ENCODE peak calls at places on chromosome 6, in ten cellular contexts. H is Calu3, L is breast epithelium, V is GM06990, D is HFF-Myc, A is HFFc6, Q is heart left ventricle, S is SK-N-SH, I is MCF 10A, Z is psoas muscle. R is an unnamed sample.

GRCh38 chr6:24492475-24492874 is 2.3 kb upstream of the ALDH5A1 start:
- DNase-seq in L (no peak), Z (no peak), I (no peak), S (no peak), Q (no peak), A (peak), H (peak), D (no peak), V (no peak), R (no peak)

GRCh38 chr6:142942238-142942637 is 2.7 kb downstream of the HIVEP2 start:
- DNase-seq in Q (no peak), A (no peak), Z (no peak), V (no peak), S (no peak), L (no peak), I (no peak), H (no peak), D (no peak), R (no peak)

GRCh38 chr6:34182751-34183531 is 37.1 kb upstream of the GRM4 start:
- DNase-seq in H (no peak), V (peak), S (no peak), A (no peak), I (no peak), L (no peak), Z (no peak), Q (no peak), D (no peak), R (peak)

GRCh38 chr6:14146459-14147096 is 29.0 kb downstream of the CD83 start:
- DNase-seq in D (no peak), S (no peak), V (no peak), L (no peak), H (no peak), I (no peak), A (no peak), Q (no peak), Z (no peak), R (no peak)

GRCh38 chr6:157557541-157557940 is 176.6 kb downstream of the ZDHHC14 start:
- DNase-seq in H (no peak), I (no peak), V (peak), D (no peak), L (no peak), A (no peak), S (no peak), Z (no peak), Q (no peak), R (peak)

GRCh38 chr6:106510090-106510970 is 119.0 kb downstream of the RTN4IP1 start:
- DNase-seq in Q (peak), L (peak), S (peak), Z (peak), V (peak), A (no peak), I (peak), D (no peak), H (peak), R (peak)

GRCh38 chr6:3561745-3562144 is 104.9 kb upstream of the SLC22A23 start:
- DNase-seq in H (no peak), V (no peak), A (no peak), S (no peak), D (no peak), L (no peak), Q (no peak), I (no peak), Z (no peak), R (no peak)

GRCh38 chr6:169266746-169267629 is 13.3 kb upstream of the THBS2 start:
- DNase-seq in D (no peak), A (peak), Q (no peak), H (no peak), L (no peak), V (no peak), Z (no peak), S (no peak), I (no peak), R (no peak)

GRCh38 chr6:138297761-138298298 is 79.5 kb upstream of the PBOV1 start:
- DNase-seq in D (no peak), H (no peak), Q (no peak), L (no peak), V (no peak), S (no peak), Z (no peak), I (peak), A (peak), R (no peak)

GRCh38 chr6:42101186-42101657 is 41.2 kb downstream of the C6orf132 start:
- DNase-seq in I (peak), D (no peak), V (no peak), Z (no peak), Q (no peak), A (no peak), S (no peak), H (no peak), L (peak), R (no peak)

GRCh38 chr6:40582892-40583291 is 4.3 kb downstream of the LRFN2 start:
- DNase-seq in L (no peak), Z (no peak), H (no peak), Q (no peak), A (no peak), V (no peak), I (no peak), D (no peak), S (no peak), R (no peak)
- TF ChIP-seq CTCF in L (no peak), Z (no peak), H (no peak), Q (no peak), A (peak), V (peak), I (no peak), D (no peak), S (peak), R (no peak)

DNA sequence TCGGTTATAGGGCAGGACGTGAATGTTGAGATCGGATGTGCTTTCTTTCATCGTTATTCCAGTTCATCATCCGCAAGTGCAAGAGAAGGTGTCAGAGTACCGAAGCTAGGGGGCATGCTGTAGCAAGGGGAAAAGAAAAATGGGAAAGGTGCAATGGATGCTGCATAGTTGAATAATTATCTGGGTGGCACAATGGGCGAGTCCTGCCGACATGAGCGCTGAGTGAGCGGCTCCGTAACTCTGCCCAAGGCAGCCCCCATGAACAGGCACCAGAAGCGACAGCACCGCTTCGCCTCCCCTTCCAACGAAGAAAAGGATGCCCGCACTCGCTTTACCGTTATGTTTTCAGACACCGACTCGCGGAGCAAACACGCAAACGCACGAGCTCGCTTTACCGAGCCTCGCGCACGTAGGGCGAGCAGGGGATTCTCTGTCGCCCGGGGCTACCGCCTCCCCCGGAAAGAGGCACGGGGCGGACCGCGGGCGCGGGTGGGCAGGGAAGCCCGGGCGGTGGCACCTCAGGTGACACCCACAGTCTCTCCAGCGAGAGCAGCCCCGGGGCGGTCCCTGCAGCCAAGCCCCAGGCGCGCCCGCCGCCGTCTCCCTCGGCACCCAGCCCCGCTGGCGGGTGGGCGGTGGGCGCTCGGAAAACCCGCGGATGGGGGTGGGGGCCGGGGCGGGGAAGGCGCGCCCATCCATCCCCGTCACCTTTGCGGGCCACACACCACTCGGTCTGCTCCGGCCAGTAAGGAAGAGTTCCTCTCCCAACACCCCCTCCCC is 654 bp downstream of the WASF1 start:
- DNase-seq in H (peak), L (peak), Z (peak), I (peak), Q (peak), V (peak), A (peak), D (peak), S (peak), R (peak)
- TF ChIP-seq CTCF in H (no peak), L (no peak), Z (peak), I (peak), Q (peak), V (peak), A (peak), D (peak), S (peak), R (peak)

GRCh38 chr6:88963139-88964090 is at the start of gene RNGTT:
- DNase-seq in V (peak), S (peak), D (peak), A (peak), L (peak), I (peak), H (peak), Q (peak), Z (peak), R (peak)
- TF ChIP-seq CTCF in V (no peak), S (no peak), D (no peak), A (no peak), L (no peak), I (no peak), H (no peak), Q (no peak), Z (no peak), R (no peak)

DNA sequence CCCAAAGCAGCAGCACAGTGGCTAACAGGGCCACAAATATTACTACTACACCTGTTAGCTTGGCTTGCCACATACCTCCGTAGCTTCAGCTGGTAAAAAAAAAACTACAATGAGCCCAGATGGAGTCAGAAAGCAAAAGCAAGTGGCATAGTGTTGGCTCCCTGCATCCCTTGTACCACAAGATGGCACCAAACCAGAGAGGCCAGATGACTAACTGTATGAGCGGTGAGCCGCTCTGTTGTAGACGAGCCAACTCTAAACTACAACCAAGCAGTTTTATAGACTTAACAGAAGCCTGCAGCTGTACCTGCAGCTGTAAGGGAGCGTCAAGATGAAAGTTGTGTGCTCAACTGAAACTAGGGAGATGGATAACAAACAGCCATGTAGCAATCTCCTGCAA is 84.5 kb upstream of the MCHR2 start:
- DNase-seq in L (no peak), H (peak), I (peak), A (peak), S (peak), Z (no peak), V (no peak), D (no peak), Q (no peak), R (no peak)
- TF ChIP-seq CTCF in L (no peak), H (peak), I (peak), A (peak), S (peak), Z (peak), V (peak), D (peak), Q (no peak), R (no peak)